ENCODE peak calls at places on chromosome 21, in five cellular contexts. O is heart right ventricle; K is tibial artery; Z is fibroblast of the aortic adventitia; V is CD8-positive, alpha-beta memory T cell. Y is an unnamed sample.

GRCh38 chr21:25960423-25960822 is 210.1 kb downstream of the APP start:
- DNase-seq in O (no peak), K (no peak), Z (no peak), V (no peak), Y (no peak)

GRCh38 chr21:18049461-18049860 is 195.2 kb upstream of the CHODL start:
- DNase-seq in O (no peak), K (no peak), Z (no peak), V (no peak), Y (no peak)

GRCh38 chr21:28193189-28193588 is 799.5 kb downstream of the LTN1 start:
- DNase-seq in O (no peak), K (no peak), Z (no peak), V (no peak), Y (no peak)

GRCh38 chr21:21324297-21324696 is 326.1 kb downstream of the NCAM2 start:
- DNase-seq in O (no peak), K (no peak), Z (no peak), V (no peak), Y (no peak)

GRCh38 chr21:18369115-18369514 is 34.5 kb downstream of the TMPRSS15 start:
- DNase-seq in O (no peak), K (no peak), Z (peak), V (no peak), Y (no peak)

GRCh38 chr21:38863291-38863690 is 57.6 kb downstream of the ETS2 start:
- DNase-seq in O (no peak), K (no peak), Z (no peak), V (no peak), Y (no peak)

GRCh38 chr21:19540287-19540686 is 1136.7 kb upstream of the TMPRSS15 start:
- DNase-seq in O (no peak), K (no peak), Z (no peak), V (no peak), Y (no peak)

GRCh38 chr21:42315296-42315891 is at the start of gene TFF3:
- DNase-seq in O (no peak), K (no peak), Z (no peak), V (no peak), Y (no peak)

GRCh38 chr21:36891692-36892091 is 74.8 kb downstream of the HLCS start:
- DNase-seq in O (no peak), K (no peak), Z (peak), V (no peak), Y (no peak)

GRCh38 chr21:25639167-25639921 is at the start of gene JAM2:
- DNase-seq in O (peak), K (peak), Z (no peak), V (peak), Y (no peak)

GRCh38 chr21:34881421-34881820 is 167.7 kb downstream of the RUNX1 start:
- DNase-seq in O (no peak), K (no peak), Z (peak), V (no peak), Y (peak)
- H3K4me3 ChIP-seq in O (no peak), K (no peak), Z (peak), V (no peak), Y (peak)

GRCh38 chr21:35048183-35048601 is 910 bp downstream of the RUNX1 start:
- DNase-seq in O (no peak), K (no peak), Z (no peak), V (no peak), Y (peak)

GRCh38 chr21:35050348-35051286 is 1.5 kb upstream of the RUNX1 start:
- DNase-seq in O (no peak), K (no peak), Z (peak), V (no peak), Y (no peak)

GRCh38 chr21:35046880-35047229 is 2.2 kb downstream of the RUNX1 start:
- DNase-seq in O (peak), K (peak), Z (no peak), V (no peak), Y (no peak)

GRCh38 chr21:35051287-35051818 is 2.3 kb upstream of the RUNX1 start:
- DNase-seq in O (peak), K (peak), Z (peak), V (peak), Y (peak)

GRCh38 chr21:35048706-35049617 is at the start of gene RUNX1:
- DNase-seq in O (no peak), K (peak), Z (peak), V (peak), Y (peak)
- H3K4me3 ChIP-seq in O (no peak), K (peak), Z (peak), V (peak), Y (peak)

DNA sequence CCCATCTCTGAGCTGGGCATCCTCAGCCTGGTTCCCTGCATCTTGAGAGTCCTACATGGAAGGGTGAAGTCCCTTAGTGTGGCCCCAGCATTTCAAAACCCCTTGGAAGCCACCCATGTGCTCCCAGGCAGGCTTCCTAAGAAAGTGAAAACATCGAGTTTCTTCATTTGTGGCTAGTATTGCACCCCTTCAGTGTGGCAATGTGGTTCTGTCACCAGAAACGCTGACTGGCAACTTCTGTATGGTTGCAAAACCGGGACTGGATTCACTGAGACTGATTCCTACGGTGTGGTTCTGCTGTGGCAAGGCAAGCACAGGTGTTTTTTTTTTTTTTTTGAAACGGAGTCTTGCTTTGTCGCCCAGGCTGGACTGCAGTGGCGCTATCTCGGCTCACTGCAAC is 9.0 kb upstream of the IFNGR2 start:
- DNase-seq in O (no peak), K (peak), Z (no peak), V (no peak), Y (no peak)
- H3K4me3 ChIP-seq in O (no peak), K (no peak), Z (no peak), V (no peak), Y (no peak)

GRCh38 chr21:46226920-46227599 is 1.5 kb downstream of the LSS start:
- DNase-seq in O (no peak), K (no peak), Z (peak), V (no peak), Y (no peak)
- H3K4me3 ChIP-seq in O (peak), K (peak), Z (peak), V (peak), Y (no peak)

GRCh38 chr21:35046223-35046690 is 2.8 kb downstream of the RUNX1 start:
- DNase-seq in O (no peak), K (no peak), Z (no peak), V (no peak), Y (no peak)

GRCh38 chr21:35045539-35046222 is 3.4 kb downstream of the RUNX1 start:
- DNase-seq in O (no peak), K (no peak), Z (no peak), V (no peak), Y (no peak)

GRCh38 chr21:35044128-35044527 is 5.0 kb downstream of the RUNX1 start:
- DNase-seq in O (no peak), K (no peak), Z (no peak), V (no peak), Y (no peak)

GRCh38 chr21:35043549-35043948 is 5.6 kb downstream of the RUNX1 start:
- DNase-seq in O (no peak), K (no peak), Z (no peak), V (no peak), Y (no peak)

DNA sequence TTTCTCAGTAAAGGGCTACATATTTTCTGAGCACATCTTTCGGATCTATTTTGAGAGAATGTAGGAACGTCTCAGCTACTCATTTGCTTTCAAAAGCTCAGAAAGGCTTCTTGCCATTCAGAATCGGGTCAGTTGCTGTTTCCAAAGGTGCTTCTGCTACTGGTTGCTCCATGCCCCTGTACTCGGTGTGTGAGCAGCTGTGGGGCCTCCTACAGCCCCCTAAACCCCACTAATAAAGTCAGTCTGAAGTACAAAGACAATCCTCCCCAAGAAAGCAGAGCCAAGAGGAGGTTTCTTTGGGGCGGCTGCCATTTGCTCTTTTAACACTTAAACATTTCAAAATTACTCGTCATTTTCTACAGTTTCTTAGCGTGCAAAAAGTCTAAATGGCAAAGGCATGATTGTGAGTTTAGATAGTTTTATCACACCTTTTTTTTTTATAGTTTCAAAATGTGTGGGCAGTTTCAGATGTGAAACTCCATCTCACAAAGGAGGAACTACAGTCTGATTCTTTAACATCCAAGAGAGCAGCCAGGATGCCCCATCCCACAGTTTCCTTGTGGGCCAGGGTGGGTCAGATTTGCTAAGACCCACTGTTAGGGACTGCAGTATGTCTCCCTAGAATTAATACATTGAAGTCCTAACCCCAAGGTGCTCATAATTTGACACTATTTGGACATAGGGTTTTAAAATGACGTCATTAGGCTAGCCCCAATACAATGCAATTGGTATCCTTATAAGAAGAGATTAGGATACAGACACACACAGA is 4.1 kb downstream of the RUNX1 start:
- DNase-seq in O (no peak), K (no peak), Z (no peak), V (no peak), Y (no peak)
- H3K4me3 ChIP-seq in O (no peak), K (no peak), Z (no peak), V (peak), Y (no peak)

GRCh38 chr21:35587841-35588390 is 472.4 kb downstream of the SETD4 start:
- DNase-seq in O (no peak), K (no peak), Z (no peak), V (no peak), Y (no peak)

GRCh38 chr21:35586305-35586704 is 474.0 kb downstream of the SETD4 start:
- DNase-seq in O (no peak), K (no peak), Z (no peak), V (no peak), Y (no peak)

GRCh38 chr21:35583566-35584216 is 476.6 kb downstream of the SETD4 start:
- DNase-seq in O (no peak), K (no peak), Z (no peak), V (no peak), Y (no peak)

GRCh38 chr21:35585155-35585554 is 475.2 kb downstream of the SETD4 start:
- DNase-seq in O (no peak), K (no peak), Z (peak), V (no peak), Y (no peak)

GRCh38 chr21:35585878-35586277 is 474.4 kb downstream of the SETD4 start:
- DNase-seq in O (no peak), K (no peak), Z (no peak), V (no peak), Y (no peak)
- H3K4me3 ChIP-seq in O (no peak), K (no peak), Z (no peak), V (no peak), Y (no peak)

GRCh38 chr21:45386728-45387371 is 18.1 kb upstream of the COL18A1 start:
- DNase-seq in O (peak), K (peak), Z (peak), V (no peak), Y (peak)
- H3K4me3 ChIP-seq in O (no peak), K (no peak), Z (no peak), V (no peak), Y (no peak)